ENCODE peak calls at places on chromosomes 13 and 19, in five cellular contexts. D is neural crest cell, O is cardiac fibroblast, V is tibial nerve, X is nephron progenitor cell. Y is an unnamed sample.
A peak's percentile ranks its signal among the peaks of the same experiment; 100 is the strongest.

GRCh38 chr13:22454586-22454985 is 726.2 kb upstream of the SGCG start:
- DNase-seq in D (no peak), O (no peak), V (no peak), X (peak; percentile 11), Y (no peak)

GRCh38 chr19:38470788-38471480 is 37.4 kb downstream of the RYR1 start:
- DNase-seq in D (no peak), O (no peak), V (no peak), X (no peak), Y (no peak)

GRCh38 chr13:91894311-91894710 is 495.9 kb downstream of the GPC5 start:
- DNase-seq in D (no peak), O (peak; percentile 6), V (no peak), X (no peak), Y (peak; percentile 8)

GRCh38 chr13:27007166-27007565 is 164.4 kb downstream of the USP12 start:
- DNase-seq in D (no peak), O (no peak), V (no peak), X (no peak), Y (no peak)

GRCh38 chr13:45143346-45143751 is 23.0 kb downstream of the GTF2F2 start:
- DNase-seq in D (no peak), O (peak; percentile 54), V (no peak), X (no peak), Y (no peak)

GRCh38 chr13:49464621-49465325 is 20.7 kb downstream of the SETDB2 start:
- DNase-seq in D (no peak), O (peak; percentile 20), V (no peak), X (no peak), Y (no peak)

GRCh38 chr13:28659611-28659970 is 661 bp downstream of the POMP start:
- DNase-seq in D (no peak), O (peak; percentile 71), V (no peak), X (no peak), Y (peak; percentile 29)

GRCh38 chr19:7701654-7702457 is at the start of gene FCER2:
- DNase-seq in D (no peak), O (no peak), V (no peak), X (no peak), Y (no peak)

GRCh38 chr13:40922437-40923040 is 96.6 kb downstream of the ELF1 start:
- DNase-seq in D (no peak), O (no peak), V (no peak), X (peak; percentile 13), Y (no peak)

GRCh38 chr13:98997738-98998641 is 20.1 kb upstream of the DOCK9 start:
- DNase-seq in D (no peak), O (no peak), V (no peak), X (no peak), Y (no peak)

GRCh38 chr19:42563352-42564210 is 31.1 kb downstream of the CEACAM8 start:
- DNase-seq in D (peak; percentile 24), O (peak; percentile 55), V (no peak), X (peak; percentile 42), Y (peak; percentile 6)

GRCh38 chr13:72293206-72293605 is 426.2 kb upstream of the DACH1 start:
- DNase-seq in D (no peak), O (no peak), V (no peak), X (no peak), Y (no peak)

GRCh38 chr13:40254394-40254793 is 412.0 kb downstream of the FOXO1 start:
- DNase-seq in D (no peak), O (no peak), V (no peak), X (no peak), Y (no peak)

GRCh38 chr13:40315416-40316064 is 350.9 kb downstream of the FOXO1 start:
- DNase-seq in D (no peak), O (peak; percentile 49), V (no peak), X (no peak), Y (no peak)

GRCh38 chr19:55053735-55054134 is 9.2 kb downstream of the RDH13 start:
- DNase-seq in D (no peak), O (no peak), V (no peak), X (no peak), Y (no peak)

GRCh38 chr13:24228852-24229458 is 68.4 kb downstream of the SPATA13 start:
- DNase-seq in D (no peak), O (peak; percentile 85), V (no peak), X (peak; percentile 39), Y (peak; percentile 65)

GRCh38 chr19:4647676-4648644 is 8.6 kb downstream of the TNFAIP8L1 start:
- DNase-seq in D (no peak), O (peak; percentile 81), V (peak; percentile 54), X (no peak), Y (no peak)

GRCh38 chr13:60335531-60335930 is 61.5 kb upstream of the TDRD3 start:
- DNase-seq in D (no peak), O (peak; percentile 31), V (no peak), X (no peak), Y (no peak)

GRCh38 chr19:13071444-13072205 is 31.0 kb downstream of the LYL1 start:
- DNase-seq in D (no peak), O (no peak), V (no peak), X (no peak), Y (no peak)

GRCh38 chr19:13074378-13074777 is 28.3 kb downstream of the LYL1 start:
- DNase-seq in D (no peak), O (no peak), V (no peak), X (no peak), Y (no peak)

GRCh38 chr19:13072206-13072898 is 30.3 kb downstream of the LYL1 start:
- DNase-seq in D (no peak), O (no peak), V (no peak), X (no peak), Y (no peak)

GRCh38 chr19:13070425-13071140 is 32.1 kb downstream of the LYL1 start:
- DNase-seq in D (no peak), O (no peak), V (no peak), X (no peak), Y (no peak)

GRCh38 chr19:13073263-13073662 is 29.4 kb downstream of the LYL1 start:
- DNase-seq in D (no peak), O (no peak), V (no peak), X (no peak), Y (no peak)
- TF ChIP-seq CTCF in D (no peak), O (no peak), V (no peak), X (no peak), Y (no peak)

GRCh38 chr13:85798999-85799646 is at the start of gene SLITRK6:
- DNase-seq in D (no peak), O (peak; percentile 46), V (no peak), X (peak; percentile 11), Y (peak; percentile 45)
- TF ChIP-seq CTCF in D (no peak), O (no peak), V (no peak), X (no peak), Y (peak; percentile 26)

GRCh38 chr19:52451241-52451640 is 2.1 kb upstream of the ZNF578 start:
- DNase-seq in D (no peak), O (no peak), V (no peak), X (no peak), Y (no peak)

DNA sequence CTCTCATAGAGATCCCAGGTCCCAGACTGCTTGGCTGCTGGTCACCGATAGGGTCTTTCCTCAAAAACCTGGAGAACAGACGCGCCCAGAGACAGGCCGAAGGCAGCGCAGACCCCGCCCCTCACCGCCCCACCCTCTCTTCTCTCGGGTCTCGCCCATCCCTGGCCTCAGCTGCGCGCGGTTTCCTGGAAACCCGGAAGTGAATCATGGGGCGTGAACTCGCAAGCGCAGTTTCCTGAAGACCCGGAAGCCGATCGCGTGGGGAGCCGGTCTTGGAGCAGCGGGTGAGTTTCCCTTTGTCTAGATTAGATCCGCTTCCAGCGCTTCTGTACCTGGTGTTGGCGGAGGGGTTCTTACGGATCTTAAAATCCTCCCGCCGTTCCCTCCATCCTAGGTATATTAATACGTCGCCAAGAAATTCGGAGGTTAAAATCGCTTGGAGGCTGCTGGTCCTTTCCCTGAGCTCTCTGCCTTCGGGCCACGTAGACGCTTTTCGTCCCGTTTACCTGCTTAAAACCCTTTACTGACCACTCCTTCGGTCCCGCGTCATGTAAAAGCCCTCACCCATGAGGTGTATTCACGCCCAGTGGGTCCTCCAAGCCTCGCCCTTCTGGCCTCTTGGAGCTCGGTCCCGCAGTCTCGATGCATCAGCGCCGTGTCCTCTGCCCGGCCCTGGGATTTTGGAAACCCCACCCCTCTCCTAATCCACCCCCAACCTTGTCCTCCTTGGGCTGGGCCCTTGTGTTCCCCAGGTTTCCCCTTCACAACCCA is at the start of gene ZNF578:
- DNase-seq in D (no peak), O (peak; percentile 89), V (peak; percentile 43), X (peak; percentile 1), Y (peak; percentile 42)
- TF ChIP-seq CTCF in D (no peak), O (no peak), V (no peak), X (no peak), Y (no peak)

DNA sequence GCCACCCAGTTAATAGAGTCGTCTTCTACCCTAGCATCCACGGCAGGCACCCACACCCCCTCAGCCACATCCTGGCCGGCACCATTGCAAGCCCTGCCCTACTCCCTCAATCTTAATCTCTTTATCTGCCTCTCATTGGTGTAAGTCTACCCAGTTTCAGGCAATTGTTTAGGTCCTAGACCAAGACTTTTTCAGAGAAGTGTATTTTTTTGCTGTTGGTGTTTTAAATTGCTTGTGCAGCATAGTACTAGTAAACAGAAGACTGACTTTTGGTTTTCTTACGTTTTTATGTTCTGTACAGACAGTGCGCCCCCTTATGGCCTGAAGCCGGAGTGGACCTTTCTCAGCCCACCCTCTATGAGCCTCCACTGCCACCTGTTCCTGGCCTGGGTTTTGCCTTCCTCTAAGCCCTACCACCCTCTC is 2.3 kb upstream of the LCP1 start:
- DNase-seq in D (peak; percentile 33), O (peak; percentile 6), V (no peak), X (peak; percentile 45), Y (no peak)
- TF ChIP-seq CTCF in D (peak; percentile 59), O (peak; percentile 50), V (peak; percentile 15), X (peak; percentile 44), Y (peak; percentile 51)

GRCh38 chr13:52707375-52707774 is 32.2 kb downstream of the CNMD start:
- DNase-seq in D (no peak), O (no peak), V (no peak), X (no peak), Y (no peak)
- TF ChIP-seq CTCF in D (peak; percentile 39), O (no peak), V (no peak), X (peak; percentile 7), Y (no peak)

DNA sequence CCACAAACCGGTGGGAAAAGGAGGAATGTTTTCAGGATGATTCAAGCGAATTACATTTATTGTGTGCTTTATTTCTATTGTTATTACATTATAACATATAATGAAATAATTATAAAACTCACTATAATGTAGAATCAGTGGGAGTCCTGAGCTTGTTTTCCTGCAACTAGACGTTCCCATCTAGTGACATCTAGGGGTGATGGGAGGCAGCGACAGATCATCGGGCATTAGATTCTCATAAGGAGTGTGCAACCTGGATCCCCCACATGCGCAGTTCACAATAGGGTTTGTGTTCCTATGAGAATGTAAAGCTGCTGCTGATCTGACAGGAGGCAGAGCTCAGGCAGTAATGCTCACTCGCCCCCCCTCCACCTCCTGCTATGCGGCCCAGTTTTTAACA is 54.5 kb downstream of the SPTBN4 start:
- DNase-seq in D (no peak), O (peak; percentile 41), V (no peak), X (no peak), Y (no peak)
- TF ChIP-seq CTCF in D (no peak), O (peak; percentile 40), V (peak; percentile 9), X (no peak), Y (peak; percentile 45)

Y was measured in astrocyte of the cerebellum.